ENCODE peak calls at places on chromosomes 4 and X, in six cellular contexts. N is fibroblast of lung; K is OCI-LY7; W is heart left ventricle; Q is CD8-positive, alpha-beta memory T cell; I is mucosa of descending colon. D is an unnamed sample.

GRCh38 chr4:127643791-127644190 is 11.0 kb downstream of the INTU start:
- DNase-seq in I (no peak), N (peak; percentile 73), K (no peak), W (no peak), Q (no peak), D (no peak)

GRCh38 chr4:2793920-2794706 is 1.2 kb downstream of the SH3BP2 start:
- DNase-seq in W (peak; percentile 81), K (no peak), I (peak; percentile 76), N (no peak), Q (no peak), D (no peak)

GRCh38 chr4:21304061-21304541 is 603.8 kb downstream of the PACRGL start:
- DNase-seq in N (no peak), W (no peak), Q (no peak), K (no peak), I (peak; percentile 33), D (no peak)

GRCh38 chr4:155604718-155605601 is 61.7 kb upstream of the GUCY1A1 start:
- DNase-seq in K (no peak), W (no peak), Q (no peak), I (no peak), N (peak; percentile 96), D (no peak)

GRCh38 chrX:105191878-105192277 is 28.6 kb downstream of the TEX13A start:
- DNase-seq in W (no peak), I (no peak), Q (no peak), K (peak; percentile 3), N (no peak), D (no peak)

GRCh38 chr4:78002260-78002659 is 54.9 kb upstream of the FRAS1 start:
- DNase-seq in W (no peak), K (no peak), Q (no peak), N (peak; percentile 81), I (no peak), D (no peak)

GRCh38 chr4:75844151-75844662 is 58.0 kb downstream of the PPEF2 start:
- DNase-seq in I (no peak), W (no peak), N (peak; percentile 96), Q (no peak), K (no peak), D (no peak)

GRCh38 chrX:86195343-86195742 is 47.1 kb downstream of the DACH2 start:
- DNase-seq in W (no peak), N (no peak), Q (no peak), I (no peak), K (no peak), D (no peak)

GRCh38 chrX:110915120-110915519 is 119.5 kb upstream of the CHRDL1 start:
- DNase-seq in N (peak; percentile 88), K (no peak), W (no peak), Q (no peak), I (no peak), D (no peak)

GRCh38 chrX:70494441-70494840 is 49.8 kb downstream of the DLG3 start:
- DNase-seq in I (no peak), W (no peak), K (no peak), Q (no peak), N (no peak), D (no peak)

GRCh38 chrX:107449490-107450175 is at the start of gene FRMPD3:
- DNase-seq in K (peak; percentile 64), N (no peak), I (no peak), Q (peak; percentile 40), W (no peak), D (no peak)

GRCh38 chr4:82680834-82681233 is 117.8 kb downstream of the SCD5 start:
- DNase-seq in K (no peak), I (no peak), N (no peak), Q (no peak), W (no peak), D (no peak)

GRCh38 chrX:38260231-38260630 is 39.6 kb upstream of the SRPX start:
- DNase-seq in N (no peak), I (no peak), K (peak; percentile 35), W (no peak), Q (no peak), D (no peak)

GRCh38 chr4:136301773-136302172 is 1230.5 kb downstream of the PCDH18 start:
- DNase-seq in W (no peak), N (no peak), Q (no peak), I (no peak), K (no peak), D (no peak)

GRCh38 chrX:102085706-102086105 is 39.8 kb upstream of the TCEAL2 start:
- DNase-seq in Q (no peak), I (no peak), W (no peak), N (no peak), K (no peak), D (no peak)

GRCh38 chr4:123783091-123783765 is 386.6 kb downstream of the SPRY1 start:
- DNase-seq in I (no peak), Q (no peak), K (no peak), N (peak; percentile 85), W (no peak), D (no peak)

GRCh38 chr4:141081921-141082381 is 51.3 kb downstream of the RNF150 start:
- DNase-seq in N (no peak), Q (no peak), W (no peak), K (no peak), I (no peak), D (no peak)

GRCh38 chrX:56978172-56978571 is 17.2 kb downstream of the SPIN3 start:
- DNase-seq in W (no peak), Q (peak; percentile 55), K (peak; percentile 52), I (no peak), N (peak; percentile 19), D (peak; percentile 51)

GRCh38 chrX:105051364-105051763 is 169.1 kb downstream of the TEX13A start:
- DNase-seq in N (no peak), I (peak; percentile 35), W (no peak), Q (peak; percentile 37), K (no peak), D (no peak)

GRCh38 chr4:5365071-5366008 is 314.1 kb downstream of the STK32B start:
- DNase-seq in I (no peak), N (peak; percentile 92), Q (no peak), W (no peak), K (no peak), D (no peak)

GRCh38 chr4:8276358-8277240 is 7.0 kb downstream of the HTRA3 start:
- DNase-seq in N (peak; percentile 38), Q (no peak), I (peak; percentile 55), W (peak; percentile 79), K (no peak), D (no peak)

GRCh38 chr4:2830632-2831610 is 12.7 kb upstream of the ADD1 start:
- DNase-seq in Q (peak; percentile 46), K (no peak), W (peak; percentile 43), N (no peak), I (no peak), D (no peak)

GRCh38 chr4:145937021-145937861 is 1.4 kb downstream of the ZNF827 start:
- DNase-seq in W (peak; percentile 81), K (peak; percentile 69), Q (peak; percentile 65), I (peak; percentile 85), N (peak; percentile 68), D (peak; percentile 52)

GRCh38 chrX:5646818-5647217 is 581.8 kb downstream of the NLGN4X start:
- DNase-seq in K (peak; percentile 82), N (no peak), I (no peak), Q (no peak), W (no peak), D (no peak)

GRCh38 chr4:87939978-87940690 is 35.4 kb upstream of the SPP1 start:
- DNase-seq in N (no peak), W (no peak), K (no peak), Q (no peak), I (no peak), D (no peak)

GRCh38 chr4:38454284-38454683 is 209.7 kb upstream of the KLF3 start:
- DNase-seq in I (no peak), N (no peak), Q (no peak), K (no peak), W (no peak), D (no peak)

GRCh38 chr4:57018930-57019329 is 40.2 kb downstream of the POLR2B start:
- DNase-seq in Q (no peak), W (no peak), I (no peak), N (no peak), K (no peak), D (no peak)

GRCh38 chrX:143437439-143437838 is 79.8 kb downstream of the SPANXN3 start:
- DNase-seq in Q (no peak), I (no peak), N (no peak), W (no peak), K (peak; percentile 5), D (no peak)

GRCh38 chrX:43728966-43729365 is 72.9 kb downstream of the MAOA start:
- DNase-seq in N (no peak), W (no peak), Q (no peak), I (no peak), K (no peak), D (no peak)

GRCh38 chrX:9533611-9534010 is 68.8 kb downstream of the TBL1X start:
- DNase-seq in W (no peak), K (no peak), N (no peak), I (no peak), Q (no peak), D (no peak)

GRCh38 chr4:110211007-110211769 is 12.8 kb upstream of the ELOVL6 start:
- DNase-seq in W (no peak), Q (no peak), K (peak; percentile 66), I (no peak), N (peak; percentile 51), D (peak; percentile 41)

GRCh38 chr4:28357985-28358384 is 1497.3 kb downstream of the STIM2 start:
- DNase-seq in N (no peak), Q (no peak), K (no peak), W (no peak), I (no peak), D (no peak)

GRCh38 chr4:166172619-166173018 is 299.6 kb downstream of the TLL1 start:
- DNase-seq in Q (no peak), N (no peak), I (no peak), W (no peak), K (no peak), D (no peak)
- H3K4me3 ChIP-seq in Q (no peak overlapping the region), N (no peak overlapping the region), I (no peak overlapping the region), W (no peak overlapping the region), K (no peak overlapping the region), D (no peak overlapping the region)

GRCh38 chrX:41722816-41723215 is 1.2 kb upstream of the GPR82 start:
- DNase-seq in W (no peak), I (no peak), N (peak; percentile 35), Q (no peak), K (no peak), D (no peak)
- H3K4me1 ChIP-seq in W (peaks cover 20% of the 10 kb centered on the region), I (no peaks in the 10 kb centered on the region), N (no peaks in the 10 kb centered on the region), Q (peaks cover 26% of the 10 kb centered on the region), K (peaks cover 62% of the 10 kb centered on the region), D (peaks cover 30% of the 10 kb centered on the region)

GRCh38 chr4:53366301-53366716 is 448 bp upstream of the SCFD2 start:
- DNase-seq in W (no peak), K (no peak), I (no peak), N (no peak), Q (no peak), D (peak; percentile 14)
- H3K4me3 ChIP-seq in W (peak overlapping the region; percentile 88), K (peak overlapping the region; percentile 98), I (peak overlapping the region; percentile 78), N (peak overlapping the region; percentile 98), Q (peak overlapping the region; percentile 85), D (peak overlapping the region; percentile 97)

GRCh38 chr4:113469926-113470325 is 291.6 kb downstream of the CAMK2D start:
- DNase-seq in Q (no peak), I (no peak), N (no peak), W (no peak), K (no peak), D (no peak)
- H3K4me1 ChIP-seq in Q (no peaks in the 10 kb centered on the region), I (no peaks in the 10 kb centered on the region), N (peaks cover 23% of the 10 kb centered on the region), W (peaks cover 53% of the 10 kb centered on the region), K (no peaks in the 10 kb centered on the region), D (no peaks in the 10 kb centered on the region)

DNA sequence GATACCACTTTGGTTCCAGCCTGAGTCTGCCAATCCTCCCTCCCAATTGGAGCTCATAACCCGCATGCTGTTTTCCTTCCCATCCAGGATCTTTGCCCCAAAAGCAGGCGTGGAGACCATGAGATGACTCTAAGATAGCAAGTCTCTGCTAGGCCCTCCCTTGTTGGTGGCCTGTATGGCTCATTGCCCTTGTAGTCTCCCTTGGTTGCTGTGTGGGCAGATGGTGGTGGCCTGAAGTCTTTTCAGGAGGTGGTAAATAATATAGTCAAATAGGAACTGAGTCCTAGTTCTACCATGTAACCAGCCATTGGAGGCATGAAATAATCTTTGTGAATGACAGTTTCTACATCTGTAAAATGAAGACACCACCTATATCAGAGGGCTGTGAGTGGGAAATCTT is 1.2 kb downstream of the ATP6AP1 start:
- DNase-seq in Q (no peak), N (no peak), I (no peak), W (no peak), K (no peak), D (no peak)
- H3K4me3 ChIP-seq in Q (no peak overlapping the region), N (peak overlapping the region; percentile 69), I (no peak overlapping the region), W (peak overlapping the region; percentile 98), K (peak overlapping the region; percentile 90), D (no peak overlapping the region)